ENCODE peak calls at places on chromosomes 16 and 17, in eight cellular contexts. N, U, H, R, F, M, Y and I are unnamed samples.

GRCh38 chr17:27263386-27263785 is 30.5 kb upstream of the WSB1 start:
- DNase-seq in N (no peak), U (no peak), H (no peak), R (no peak), F (no peak), M (no peak), Y (no peak), I (no peak)

GRCh38 chr17:8949061-8949622 is 16.4 kb downstream of the PIK3R5 start:
- DNase-seq in N (no peak), U (no peak), H (no peak), R (no peak), F (no peak), M (no peak), Y (no peak), I (no peak)

GRCh38 chr16:71811261-71811803 is 2.7 kb upstream of the AP1G1 start:
- DNase-seq in N (no peak), U (peak), H (no peak), R (no peak), F (no peak), M (no peak), Y (peak), I (no peak)

GRCh38 chr17:18185832-18186231 is 2.2 kb downstream of the ALKBH5 start:
- DNase-seq in N (no peak), U (peak), H (no peak), R (no peak), F (no peak), M (peak), Y (peak), I (no peak)

GRCh38 chr16:22337045-22337444 is 37.4 kb downstream of the CDR2 start:
- DNase-seq in N (no peak), U (no peak), H (no peak), R (no peak), F (no peak), M (no peak), Y (no peak), I (no peak)

GRCh38 chr17:69608808-69609494 is 194.5 kb downstream of the MAP2K6 start:
- DNase-seq in N (no peak), U (peak), H (no peak), R (no peak), F (no peak), M (peak), Y (peak), I (no peak)

GRCh38 chr16:66508914-66509496 is 40.9 kb downstream of the TK2 start:
- DNase-seq in N (no peak), U (no peak), H (no peak), R (no peak), F (no peak), M (no peak), Y (no peak), I (peak)

GRCh38 chr17:29574732-29575510 is 6.4 kb downstream of the TP53I13 start:
- DNase-seq in N (no peak), U (no peak), H (no peak), R (no peak), F (peak), M (no peak), Y (no peak), I (peak)

GRCh38 chr16:79728923-79729240 is 128.3 kb upstream of the MAF start:
- DNase-seq in N (no peak), U (no peak), H (no peak), R (no peak), F (no peak), M (no peak), Y (no peak), I (no peak)

GRCh38 chr17:73297934-73298861 is 13.6 kb downstream of the CDC42EP4 start:
- DNase-seq in N (no peak), U (no peak), H (no peak), R (no peak), F (peak), M (no peak), Y (no peak), I (no peak)

GRCh38 chr16:67185003-67185865 is 1.5 kb upstream of the MATCAP1 start:
- DNase-seq in N (peak), U (peak), H (peak), R (peak), F (peak), M (peak), Y (peak), I (peak)

GRCh38 chr17:40718904-40719303 is 15.4 kb upstream of the KRT24 start:
- DNase-seq in N (no peak), U (peak), H (no peak), R (no peak), F (no peak), M (no peak), Y (no peak), I (no peak)

GRCh38 chr17:40717776-40718175 is 14.2 kb upstream of the KRT24 start:
- DNase-seq in N (no peak), U (no peak), H (no peak), R (no peak), F (no peak), M (no peak), Y (no peak), I (no peak)

GRCh38 chr17:40714473-40714872 is 10.9 kb upstream of the KRT24 start:
- DNase-seq in N (no peak), U (peak), H (no peak), R (no peak), F (no peak), M (no peak), Y (peak), I (no peak)
- H3K9ac ChIP-seq in N (no peak), U (no peak), H (no peak), R (no peak), F (no peak), M (no peak), Y (no peak), I (no peak)

DNA sequence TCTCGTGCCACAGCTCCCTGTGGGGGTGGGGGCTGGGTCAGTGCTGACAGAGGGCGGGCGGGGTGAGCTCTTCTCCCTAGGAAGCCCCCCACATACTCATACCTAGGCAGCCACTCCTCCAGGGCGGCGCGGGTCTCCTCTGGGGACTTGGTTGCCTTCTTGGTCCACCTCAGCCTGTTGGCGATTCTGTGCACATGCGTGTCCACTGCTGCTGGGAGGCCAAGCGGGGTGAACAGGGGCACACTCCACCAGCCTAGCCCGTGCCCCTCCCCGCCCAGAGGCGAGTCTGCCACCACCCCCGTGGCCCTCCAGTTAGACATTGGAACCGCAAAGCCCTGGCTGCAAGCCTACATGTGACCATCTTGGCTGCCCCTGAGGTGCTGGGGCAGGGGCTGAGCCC is 7.6 kb downstream of the NTHL1 start:
- DNase-seq in N (no peak), U (no peak), H (no peak), R (no peak), F (no peak), M (peak), Y (no peak), I (peak)
- H3K9ac ChIP-seq in N (peak), U (peak), H (no peak), R (no peak), F (no peak), M (peak), Y (peak), I (no peak)

GRCh38 chr16:19114359-19115147 is 789 bp downstream of the ITPRIPL2 start:
- DNase-seq in N (no peak), U (peak), H (peak), R (no peak), F (peak), M (peak), Y (peak), I (peak)

GRCh38 chr16:19109288-19109664 is 4.5 kb upstream of the ITPRIPL2 start:
- DNase-seq in N (no peak), U (no peak), H (no peak), R (no peak), F (no peak), M (no peak), Y (no peak), I (no peak)

GRCh38 chr16:19113577-19114358 is at the start of gene ITPRIPL2:
- DNase-seq in N (no peak), U (peak), H (peak), R (peak), F (peak), M (peak), Y (peak), I (peak)

GRCh38 chr16:19108409-19109287 is 5.1 kb upstream of the ITPRIPL2 start:
- DNase-seq in N (no peak), U (no peak), H (no peak), R (no peak), F (no peak), M (no peak), Y (no peak), I (no peak)

GRCh38 chr16:19110537-19111391 is 3.0 kb upstream of the ITPRIPL2 start:
- DNase-seq in N (no peak), U (no peak), H (no peak), R (no peak), F (no peak), M (no peak), Y (no peak), I (no peak)
- H3K9ac ChIP-seq in N (no peak), U (no peak), H (no peak), R (no peak), F (no peak), M (no peak), Y (no peak), I (no peak)

GRCh38 chr17:1040216-1040600 is 43.3 kb downstream of the TIMM22 start:
- DNase-seq in N (no peak), U (no peak), H (no peak), R (no peak), F (no peak), M (no peak), Y (no peak), I (peak)
- H3K9ac ChIP-seq in N (peak), U (no peak), H (no peak), R (no peak), F (no peak), M (peak), Y (no peak), I (peak)

DNA sequence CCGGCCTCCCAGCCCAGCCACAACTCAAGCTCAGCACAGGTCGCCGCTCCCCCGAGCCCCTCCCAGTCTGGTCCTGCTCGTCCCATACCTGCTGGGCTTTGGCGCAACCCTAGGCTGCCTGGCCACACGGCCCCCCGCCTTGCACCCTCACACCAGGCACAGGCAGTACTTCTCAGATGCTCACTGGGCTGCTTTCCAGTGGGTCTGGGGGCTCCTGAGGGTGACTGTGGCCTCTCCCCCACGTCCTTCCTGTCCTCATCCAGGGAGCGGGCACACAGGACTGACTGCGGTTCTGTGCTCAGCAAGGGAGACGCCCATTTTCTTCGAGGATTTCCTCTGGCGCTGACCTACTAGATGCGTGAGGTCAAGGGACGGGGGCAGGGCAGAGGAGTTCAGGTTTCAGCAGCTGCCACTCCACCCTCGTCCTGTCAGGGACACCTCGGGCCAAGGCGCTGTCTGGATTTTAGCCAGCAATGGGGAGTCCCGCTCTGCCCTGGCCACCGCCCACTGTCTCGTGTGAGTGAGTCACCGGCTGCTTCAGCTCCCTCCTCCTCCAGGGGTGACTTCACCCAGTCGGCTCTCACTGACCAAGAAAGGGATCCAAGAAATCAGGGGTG is 115.8 kb downstream of the NPIPB11 start:
- DNase-seq in N (peak), U (peak), H (peak), R (peak), F (peak), M (peak), Y (peak), I (peak)
- H3K9ac ChIP-seq in N (peak), U (peak), H (no peak), R (peak), F (no peak), M (no peak), Y (peak), I (no peak)

DNA sequence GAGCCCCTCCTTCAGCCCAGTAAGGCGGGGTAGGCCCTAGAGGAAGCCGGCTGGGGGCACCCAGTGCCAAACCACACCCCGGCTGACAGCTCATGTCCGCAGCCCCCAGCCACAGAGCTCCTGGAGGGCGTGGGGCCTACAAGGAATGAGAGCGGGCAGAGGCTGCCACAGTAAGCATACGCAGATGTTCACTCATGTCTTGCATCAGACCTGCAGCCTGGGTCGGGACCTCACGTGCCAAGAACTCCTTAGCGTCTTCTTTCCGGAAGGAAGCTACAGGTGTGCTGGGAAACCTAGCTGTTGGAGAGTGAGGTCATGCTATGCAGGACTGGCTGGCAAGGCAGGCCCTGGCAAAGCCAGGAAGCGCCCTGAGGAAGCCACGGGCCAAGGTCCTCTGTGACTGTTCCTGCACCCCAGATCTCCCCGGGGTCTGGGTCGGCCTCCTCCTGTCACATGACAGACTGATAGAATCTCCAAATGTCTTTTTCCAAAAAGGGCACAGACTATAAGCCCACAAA is 1.6 kb downstream of the ZNF598 start:
- DNase-seq in N (no peak), U (peak), H (no peak), R (no peak), F (no peak), M (peak), Y (peak), I (peak)
- H3K9ac ChIP-seq in N (peak), U (no peak), H (peak), R (peak), F (peak), M (peak), Y (peak), I (peak)

DNA sequence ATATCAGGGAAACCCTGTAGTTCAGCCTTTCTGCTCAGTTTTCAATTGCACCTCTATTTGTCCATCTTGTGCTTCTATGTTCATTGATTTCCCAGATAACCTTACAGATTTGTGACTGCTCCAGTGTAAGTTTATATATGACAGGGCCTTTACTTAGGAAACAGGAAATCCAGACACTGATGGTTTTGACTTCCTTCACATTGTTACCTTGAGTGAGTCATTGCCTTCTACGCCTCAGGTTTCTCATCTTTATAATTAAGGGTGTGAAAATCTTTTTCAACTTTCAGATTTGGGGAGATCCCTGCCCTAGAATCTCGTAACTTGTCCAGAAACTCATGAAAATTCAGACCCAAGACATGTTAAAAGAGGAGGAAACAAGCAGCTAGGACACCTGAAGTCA is 342.4 kb upstream of the TBX2 start:
- DNase-seq in N (no peak), U (no peak), H (no peak), R (no peak), F (no peak), M (no peak), Y (no peak), I (no peak)
- H3K9ac ChIP-seq in N (no peak), U (no peak), H (no peak), R (no peak), F (no peak), M (no peak), Y (no peak), I (no peak)